ENCODE peak calls at places on chromosomes 5 and 9, in seven cellular contexts. H, B, C, M, P, R and N are unnamed samples.

GRCh38 chr9:93009337-93010015 is 49.0 kb upstream of the SUSD3 start:
- DNase-seq in H (no peak), R (no peak), B (no peak), M (no peak), C (no peak), P (no peak), N (no peak)

GRCh38 chr5:143673676-143674468 is 138.1 kb upstream of the HMHB1 start:
- DNase-seq in H (no peak), P (peak), M (peak), R (no peak), B (no peak), C (peak), N (no peak)

GRCh38 chr9:136684799-136685198 is 2.5 kb downstream of the AGPAT2 start:
- DNase-seq in R (no peak), P (no peak), B (no peak), H (no peak), C (no peak), M (no peak), N (no peak)

GRCh38 chr5:163354685-163355084 is 82.7 kb upstream of the CCNG1 start:
- DNase-seq in C (no peak), B (no peak), H (no peak), P (no peak), R (no peak), M (no peak), N (no peak)

GRCh38 chr9:91001146-91001611 is 199.6 kb downstream of the SYK start:
- DNase-seq in H (no peak), M (peak), R (no peak), C (peak), P (no peak), B (no peak), N (peak)

GRCh38 chr5:2017540-2018389 is 135.0 kb upstream of the IRX4 start:
- DNase-seq in R (no peak), C (no peak), H (no peak), M (no peak), P (no peak), B (no peak), N (peak)

GRCh38 chr5:158819095-158819494 is 280.6 kb downstream of the EBF1 start:
- DNase-seq in B (peak), R (no peak), C (no peak), P (no peak), H (no peak), M (no peak), N (no peak)

GRCh38 chr5:1887400-1888360 is 5.0 kb upstream of the IRX4 start:
- DNase-seq in P (no peak), R (no peak), H (no peak), C (peak), M (no peak), B (no peak), N (no peak)

GRCh38 chr9:124355032-124355940 is 60.0 kb downstream of the PSMB7 start:
- DNase-seq in M (no peak), B (no peak), P (no peak), C (no peak), H (no peak), R (no peak), N (no peak)

GRCh38 chr5:88143693-88144218 is 124.9 kb downstream of the TMEM161B start:
- DNase-seq in B (no peak), H (no peak), C (no peak), M (no peak), R (no peak), P (no peak), N (no peak)

GRCh38 chr9:80285325-80285724 is 713.6 kb downstream of the TLE4 start:
- DNase-seq in P (no peak), C (peak), H (no peak), R (no peak), M (no peak), B (no peak), N (peak)

GRCh38 chr9:81389569-81389993 is 299.8 kb downstream of the TLE1 start:
- DNase-seq in M (no peak), P (no peak), B (no peak), R (no peak), H (no peak), C (peak), N (no peak)

GRCh38 chr9:75932026-75932425 is 41.6 kb downstream of the PCSK5 start:
- DNase-seq in B (no peak), H (no peak), M (no peak), R (no peak), C (no peak), P (no peak), N (no peak)